ENCODE peak calls at places on chromosomes 6 and 20, in nine cellular contexts. N is EH; W is A172; G is NB4; T is SW480; S is GF-D8; U is activated naive CD8-positive, alpha-beta T cell treated with anti-CD3 and anti-CD28 coated beads for 36 hours; O is H54; K is breast epithelium. Q is an unnamed sample.

GRCh38 chr6:25898289-25898977 is 24.4 kb upstream of the SLC17A3 start:
- DNase-seq in N (no peak), W (no peak), G (no peak), T (no peak), S (no peak), U (no peak), O (no peak), K (no peak), Q (no peak)

GRCh38 chr6:4907602-4908001 is 96.2 kb downstream of the RPP40 start:
- DNase-seq in N (no peak), W (no peak), G (no peak), T (no peak), S (no peak), U (no peak), O (no peak), K (no peak), Q (no peak)

GRCh38 chr20:2914160-2914559 is 40.9 kb downstream of the PTPRA start:
- DNase-seq in N (no peak), W (peak), G (peak), T (peak), S (peak), U (no peak), O (no peak), K (no peak), Q (peak)

GRCh38 chr6:129646617-129647016 is 63.4 kb downstream of the ARHGAP18 start:
- DNase-seq in N (no peak), W (no peak), G (no peak), T (no peak), S (no peak), U (no peak), O (no peak), K (no peak), Q (peak)

GRCh38 chr20:10329387-10330005 is 104.5 kb downstream of the MKKS start:
- DNase-seq in N (no peak), W (no peak), G (no peak), T (no peak), S (no peak), U (no peak), O (no peak), K (no peak), Q (no peak)

GRCh38 chr6:110207652-110208051 is 27.4 kb downstream of the CDC40 start:
- DNase-seq in N (no peak), W (no peak), G (no peak), T (no peak), S (no peak), U (no peak), O (no peak), K (no peak), Q (peak)

GRCh38 chr20:21508230-21509078 is 5.4 kb downstream of the NKX2-2 start:
- DNase-seq in N (no peak), W (no peak), G (no peak), T (no peak), S (no peak), U (no peak), O (no peak), K (no peak), Q (no peak)

GRCh38 chr20:21901470-21902275 is 196.2 kb downstream of the PAX1 start:
- DNase-seq in N (no peak), W (no peak), G (no peak), T (no peak), S (no peak), U (no peak), O (no peak), K (no peak), Q (peak)

GRCh38 chr20:57287901-57288300 is 21.5 kb upstream of the BMP7 start:
- DNase-seq in N (no peak), W (no peak), G (no peak), T (no peak), S (no peak), U (no peak), O (no peak), K (no peak), Q (no peak)

GRCh38 chr6:116229287-116229913 is 24.5 kb downstream of the TSPYL4 start:
- DNase-seq in N (peak), W (peak), G (no peak), T (no peak), S (no peak), U (no peak), O (peak), K (peak), Q (no peak)

GRCh38 chr20:60581606-60582005 is 623.4 kb downstream of the CDH26 start:
- DNase-seq in N (no peak), W (no peak), G (no peak), T (no peak), S (no peak), U (no peak), O (no peak), K (no peak), Q (no peak)

GRCh38 chr6:43036712-43037111 is 15.3 kb downstream of the RRP36 start:
- DNase-seq in N (no peak), W (no peak), G (no peak), T (no peak), S (no peak), U (no peak), O (no peak), K (no peak), Q (no peak)

GRCh38 chr6:88566746-88567534 is 396.5 kb downstream of the RNGTT start:
- DNase-seq in N (no peak), W (no peak), G (no peak), T (no peak), S (no peak), U (no peak), O (no peak), K (no peak), Q (no peak)

GRCh38 chr6:28606424-28607391 is 81.0 kb downstream of the GPX5 start:
- DNase-seq in N (peak), W (peak), G (peak), T (peak), S (no peak), U (peak), O (peak), K (no peak), Q (peak)